ENCODE peak calls at places on chromosomes 11 and 22, in five cellular contexts. One of them, this sample, is unnamed.

GRCh38 chr11:37364246-37364839 is 766.3 kb upstream of the RAG2 start:
- DNase-seq in activated B cell treated with CpG ODN at 0.5 μM for 24 hours: no peak
- DNase-seq in left cardiac atrium: no peak
- DNase-seq in T-helper 1 cell: no peak
- DNase-seq in progenitor cell of endocrine pancreas: no peak
- DNase-seq in this sample: no peak

GRCh38 chr11:44464741-44465140 is 100.7 kb upstream of the CD82 start:
- DNase-seq in activated B cell treated with CpG ODN at 0.5 μM for 24 hours: no peak
- DNase-seq in left cardiac atrium: no peak
- DNase-seq in progenitor cell of endocrine pancreas: no peak
- DNase-seq in T-helper 1 cell: no peak
- DNase-seq in this sample: no peak

GRCh38 chr11:14308114-14308896 is 50.7 kb downstream of the RRAS2 start:
- DNase-seq in progenitor cell of endocrine pancreas: no peak
- DNase-seq in left cardiac atrium: no peak
- DNase-seq in T-helper 1 cell: no peak
- DNase-seq in activated B cell treated with CpG ODN at 0.5 μM for 24 hours: no peak
- DNase-seq in this sample: peak

GRCh38 chr11:82899191-82899820 is 924 bp downstream of the PRCP start:
- DNase-seq in progenitor cell of endocrine pancreas: no peak
- DNase-seq in activated B cell treated with CpG ODN at 0.5 μM for 24 hours: no peak
- DNase-seq in T-helper 1 cell: no peak
- DNase-seq in left cardiac atrium: no peak
- DNase-seq in this sample: no peak

GRCh38 chr11:135008412-135008811 is 596.4 kb upstream of the B3GAT1 start:
- DNase-seq in activated B cell treated with CpG ODN at 0.5 μM for 24 hours: no peak
- DNase-seq in progenitor cell of endocrine pancreas: no peak
- DNase-seq in T-helper 1 cell: no peak
- DNase-seq in left cardiac atrium: no peak
- DNase-seq in this sample: no peak

GRCh38 chr11:107999759-108000455 is 8.8 kb upstream of the CUL5 start:
- DNase-seq in activated B cell treated with CpG ODN at 0.5 μM for 24 hours: no peak
- DNase-seq in progenitor cell of endocrine pancreas: peak
- DNase-seq in left cardiac atrium: no peak
- DNase-seq in T-helper 1 cell: no peak
- DNase-seq in this sample: peak

GRCh38 chr22:45781459-45781858 is 109.8 kb downstream of the ATXN10 start:
- DNase-seq in progenitor cell of endocrine pancreas: no peak
- DNase-seq in activated B cell treated with CpG ODN at 0.5 μM for 24 hours: no peak
- DNase-seq in T-helper 1 cell: no peak
- DNase-seq in left cardiac atrium: no peak
- DNase-seq in this sample: no peak

GRCh38 chr22:28829358-28830181 is 29.2 kb upstream of the XBP1 start:
- DNase-seq in T-helper 1 cell: peak
- DNase-seq in activated B cell treated with CpG ODN at 0.5 μM for 24 hours: peak
- DNase-seq in left cardiac atrium: peak
- DNase-seq in progenitor cell of endocrine pancreas: peak
- DNase-seq in this sample: peak

GRCh38 chr11:47867821-47868220 is 19.7 kb upstream of the NUP160 start:
- DNase-seq in activated B cell treated with CpG ODN at 0.5 μM for 24 hours: no peak
- DNase-seq in left cardiac atrium: no peak
- DNase-seq in T-helper 1 cell: no peak
- DNase-seq in progenitor cell of endocrine pancreas: no peak
- DNase-seq in this sample: no peak

GRCh38 chr11:130852589-130852988 is 63.7 kb downstream of the SNX19 start:
- DNase-seq in progenitor cell of endocrine pancreas: no peak
- DNase-seq in activated B cell treated with CpG ODN at 0.5 μM for 24 hours: no peak
- DNase-seq in left cardiac atrium: no peak
- DNase-seq in T-helper 1 cell: no peak
- DNase-seq in this sample: no peak

GRCh38 chr11:9568854-9569587 is 4.4 kb upstream of the WEE1 start:
- DNase-seq in progenitor cell of endocrine pancreas: peak
- DNase-seq in left cardiac atrium: peak
- DNase-seq in T-helper 1 cell: no peak
- DNase-seq in activated B cell treated with CpG ODN at 0.5 μM for 24 hours: no peak
- DNase-seq in this sample: no peak

GRCh38 chr22:29509298-29509697 is 29.3 kb downstream of the NEFH start:
- DNase-seq in progenitor cell of endocrine pancreas: no peak
- DNase-seq in activated B cell treated with CpG ODN at 0.5 μM for 24 hours: no peak
- DNase-seq in T-helper 1 cell: no peak
- DNase-seq in left cardiac atrium: no peak
- DNase-seq in this sample: no peak

GRCh38 chr11:86620796-86621575 is 51.4 kb downstream of the ME3 start:
- DNase-seq in progenitor cell of endocrine pancreas: no peak
- DNase-seq in T-helper 1 cell: no peak
- DNase-seq in activated B cell treated with CpG ODN at 0.5 μM for 24 hours: no peak
- DNase-seq in left cardiac atrium: no peak
- DNase-seq in this sample: no peak

GRCh38 chr22:37708580-37709444 is 12.0 kb downstream of the TRIOBP start:
- DNase-seq in left cardiac atrium: no peak
- DNase-seq in progenitor cell of endocrine pancreas: no peak
- DNase-seq in T-helper 1 cell: no peak
- DNase-seq in activated B cell treated with CpG ODN at 0.5 μM for 24 hours: no peak
- DNase-seq in this sample: no peak

GRCh38 chr11:35555238-35555887 is 29.9 kb upstream of the PAMR1 start:
- DNase-seq in activated B cell treated with CpG ODN at 0.5 μM for 24 hours: no peak
- DNase-seq in left cardiac atrium: no peak
- DNase-seq in T-helper 1 cell: no peak
- DNase-seq in progenitor cell of endocrine pancreas: no peak
- DNase-seq in this sample: no peak